ENCODE peak calls at places on chromosomes 11 and 22, in six cellular contexts. P, T, J, N, I and L are unnamed samples.

GRCh38 chr22:47095395-47096122 is 333.1 kb downstream of the TBC1D22A start:
- DNase-seq in P (no peak), T (no peak), J (no peak), N (no peak), I (no peak), L (no peak)

GRCh38 chr11:134532176-134532920 is 120.3 kb upstream of the B3GAT1 start:
- DNase-seq in P (no peak), T (no peak), J (no peak), N (no peak), I (no peak), L (no peak)

GRCh38 chr11:45485070-45485716 is 180.2 kb downstream of the CHST1 start:
- DNase-seq in P (no peak), T (no peak), J (no peak), N (no peak), I (no peak), L (peak)

GRCh38 chr22:31244044-31244942 is 32.2 kb downstream of the LIMK2 start:
- DNase-seq in P (no peak), T (no peak), J (no peak), N (no peak), I (peak), L (peak)

GRCh38 chr11:95991101-95991500 is 67.2 kb upstream of the MTMR2 start:
- DNase-seq in P (no peak), T (no peak), J (no peak), N (no peak), I (peak), L (no peak)

GRCh38 chr11:686451-687243 is 8.4 kb downstream of the DEAF1 start:
- DNase-seq in P (no peak), T (no peak), J (no peak), N (no peak), I (no peak), L (no peak)

GRCh38 chr11:2302844-2303626 is 1.2 kb downstream of the TSPAN32 start:
- DNase-seq in P (no peak), T (no peak), J (peak), N (no peak), I (no peak), L (no peak)

GRCh38 chr11:13278620-13279486 is 1.3 kb downstream of the BMAL1 start:
- DNase-seq in P (no peak), T (no peak), J (peak), N (peak), I (peak), L (peak)

GRCh38 chr11:82864268-82864667 is 36.0 kb downstream of the PRCP start:
- DNase-seq in P (no peak), T (no peak), J (peak), N (peak), I (peak), L (peak)

GRCh38 chr11:131354251-131354701 is 16.1 kb upstream of the NTM start:
- DNase-seq in P (no peak), T (no peak), J (no peak), N (no peak), I (no peak), L (peak)

GRCh38 chr11:37512156-37512780 is 914.2 kb upstream of the RAG2 start:
- DNase-seq in P (no peak), T (no peak), J (no peak), N (no peak), I (peak), L (no peak)

GRCh38 chr22:50222508-50222907 is 21.7 kb downstream of the SELENOO start:
- DNase-seq in P (no peak), T (no peak), J (no peak), N (no peak), I (no peak), L (no peak)

GRCh38 chr11:74325649-74326645 is 14.5 kb upstream of the P4HA3 start:
- DNase-seq in P (no peak), T (no peak), J (no peak), N (peak), I (peak), L (no peak)

GRCh38 chr11:3380706-3381570 is 2.0 kb upstream of the ZNF195 start:
- DNase-seq in P (no peak), T (no peak), J (no peak), N (no peak), I (peak), L (peak)

GRCh38 chr11:130992788-130993187 is 76.5 kb upstream of the SNX19 start:
- DNase-seq in P (no peak), T (no peak), J (no peak), N (no peak), I (no peak), L (no peak)

GRCh38 chr11:60870276-60870675 is 2.9 kb downstream of the ZP1 start:
- DNase-seq in P (no peak), T (no peak), J (no peak), N (no peak), I (no peak), L (peak)

GRCh38 chr11:27216268-27217149 is 146.5 kb downstream of the CCDC34 start:
- DNase-seq in P (no peak), T (no peak), J (no peak), N (peak), I (peak), L (no peak)

GRCh38 chr11:75996523-75997272 is 181.7 kb downstream of the UVRAG start:
- DNase-seq in P (no peak), T (no peak), J (no peak), N (no peak), I (no peak), L (no peak)

GRCh38 chr11:117197516-117198456 is 1.4 kb upstream of the TAGLN start:
- DNase-seq in P (no peak), T (no peak), J (no peak), N (peak), I (no peak), L (peak)

GRCh38 chr11:68839953-68840641 is 1.6 kb downstream of the CPT1A start:
- DNase-seq in P (peak), T (no peak), J (peak), N (peak), I (peak), L (peak)

GRCh38 chr11:32266611-32267010 is 168.7 kb downstream of the WT1 start:
- DNase-seq in P (no peak), T (no peak), J (no peak), N (no peak), I (no peak), L (peak)

GRCh38 chr11:74449369-74449931 is 17.9 kb downstream of the KCNE3 start:
- DNase-seq in P (peak), T (peak), J (peak), N (peak), I (peak), L (peak)

GRCh38 chr11:47896199-47896598 is 48.0 kb upstream of the NUP160 start:
- DNase-seq in P (no peak), T (no peak), J (no peak), N (no peak), I (no peak), L (no peak)

GRCh38 chr11:74138572-74138971 is 32.2 kb downstream of the C2CD3 start:
- DNase-seq in P (no peak), T (no peak), J (no peak), N (no peak), I (peak), L (peak)

GRCh38 chr22:39239561-39240423 is 5.0 kb downstream of the PDGFB start:
- DNase-seq in P (no peak), T (no peak), J (no peak), N (peak), I (no peak), L (no peak)